ENCODE peak calls at places on chromosomes 3 and 15, in four cellular contexts. U is aorta; X is activated CD4-positive, alpha-beta T cell treated with anti-CD3 and anti-CD28 coated beads, Interleukin-2, amount 10 ng/mL, durations not matched to agents 24 days and 14 days; V is GDM1. W is an unnamed sample.

GRCh38 chr3:151992326-151993041 is 119.0 kb downstream of the SUCNR1 start:
- DNase-seq in V (no peak), U (no peak), X (no peak), W (no peak)

GRCh38 chr3:39130026-39130425 is 22.5 kb downstream of the TTC21A start:
- DNase-seq in X (no peak), U (no peak), V (no peak), W (peak)

GRCh38 chr3:43959498-43960447 is 269.0 kb downstream of the ABHD5 start:
- DNase-seq in U (no peak), X (peak), V (no peak), W (no peak)

GRCh38 chr3:49718419-49719213 is 868 bp downstream of the AMIGO3 start:
- DNase-seq in X (peak), U (no peak), V (no peak), W (peak)

GRCh38 chr3:59502806-59503205 is 453.0 kb upstream of the CFAP20DC start:
- DNase-seq in U (no peak), V (no peak), X (peak), W (no peak)

GRCh38 chr15:38073278-38073930 is 139.0 kb downstream of the TMCO5A start:
- DNase-seq in X (no peak), V (no peak), U (peak), W (no peak)

GRCh38 chr15:66472176-66472999 is 25.2 kb downstream of the SNAPC5 start:
- DNase-seq in U (no peak), V (no peak), X (peak), W (no peak)

GRCh38 chr3:126264381-126264780 is 84.0 kb upstream of the ALDH1L1 start:
- DNase-seq in V (no peak), X (no peak), U (no peak), W (no peak)

GRCh38 chr3:66220066-66220465 is 735 bp upstream of the SLC25A26 start:
- DNase-seq in X (no peak), U (no peak), V (no peak), W (no peak)

W was measured in kidney.